ENCODE peak calls at places on chromosomes 16 and 17, in eight cellular contexts. H, X, S, U, W, Q, M and Z are unnamed samples.

GRCh38 chr16:30381351-30382041 is 865 bp downstream of the SEPTIN1 start:
- DNase-seq in H (no peak), X (no peak), S (no peak), U (no peak), W (no peak), Q (no peak), M (no peak), Z (no peak)

GRCh38 chr16:79409970-79410369 is 190.6 kb downstream of the MAF start:
- DNase-seq in H (no peak), X (no peak), S (no peak), U (no peak), W (no peak), Q (no peak), M (no peak), Z (no peak)

GRCh38 chr16:30989469-30990047 is 4.6 kb downstream of the HSD3B7 start:
- DNase-seq in H (no peak), X (no peak), S (no peak), U (no peak), W (no peak), Q (no peak), M (no peak), Z (no peak)

GRCh38 chr17:18040287-18040858 is 1.2 kb downstream of the GID4 start:
- DNase-seq in H (no peak), X (no peak), S (no peak), U (no peak), W (peak; percentile 16), Q (no peak), M (no peak), Z (no peak)

GRCh38 chr16:83954577-83955016 is 1.6 kb downstream of the OSGIN1 start:
- DNase-seq in H (no peak), X (peak; percentile 41), S (peak; percentile 59), U (peak; percentile 31), W (peak; percentile 85), Q (no peak), M (no peak), Z (no peak)

GRCh38 chr16:84617068-84617630 is 729 bp downstream of the COTL1 start:
- DNase-seq in H (no peak), X (no peak), S (no peak), U (no peak), W (peak; percentile 52), Q (no peak), M (no peak), Z (no peak)

GRCh38 chr16:57873218-57873617 is 70.9 kb upstream of the KIFC3 start:
- DNase-seq in H (no peak), X (no peak), S (no peak), U (no peak), W (no peak), Q (no peak), M (no peak), Z (no peak)

GRCh38 chr17:80760501-80760900 is 215.9 kb downstream of the RPTOR start:
- DNase-seq in H (no peak), X (no peak), S (no peak), U (no peak), W (peak; percentile 11), Q (no peak), M (no peak), Z (peak; percentile 80)

GRCh38 chr16:1077877-1078578 is 5.5 kb downstream of the SSTR5 start:
- DNase-seq in H (no peak), X (no peak), S (no peak), U (no peak), W (no peak), Q (no peak), M (no peak), Z (no peak)

GRCh38 chr16:51960931-51961330 is 586.0 kb downstream of the TOX3 start:
- DNase-seq in H (no peak), X (no peak), S (no peak), U (no peak), W (no peak), Q (no peak), M (no peak), Z (no peak)